ENCODE peak calls at places on chromosomes 4 and X, in seven cellular contexts. T, U, N, M, I, W and D are unnamed samples.

GRCh38 chr4:109967798-109968520 is 55.3 kb downstream of the EGF start:
- DNase-seq in N (no peak), U (no peak), M (no peak), I (no peak), W (no peak), T (no peak), D (no peak)

GRCh38 chr4:5995901-5996623 is 22.2 kb downstream of the C4orf50 start:
- DNase-seq in I (no peak), W (no peak), T (peak), U (no peak), N (no peak), M (no peak), D (no peak)

GRCh38 chr4:181258569-181258968 is 984.6 kb upstream of the TENM3 start:
- DNase-seq in U (no peak), I (no peak), N (no peak), T (no peak), W (no peak), M (no peak), D (no peak)

GRCh38 chr4:683982-684571 is 4.9 kb downstream of the SLC49A3 start:
- DNase-seq in I (no peak), M (no peak), W (peak), T (peak), U (no peak), N (no peak), D (peak)

GRCh38 chrX:66489339-66489738 is 149.5 kb downstream of the EDA2R start:
- DNase-seq in N (no peak), W (no peak), I (no peak), U (no peak), M (no peak), T (no peak), D (no peak)

GRCh38 chrX:120299928-120300327 is 11.3 kb downstream of the TMEM255A start:
- DNase-seq in U (no peak), N (no peak), T (no peak), I (no peak), W (no peak), M (no peak), D (no peak)

GRCh38 chrX:80879916-80880315 is 70.2 kb upstream of the BRWD3 start:
- DNase-seq in M (no peak), W (no peak), I (no peak), U (no peak), T (no peak), N (no peak), D (no peak)

GRCh38 chr4:17932041-17932440 is 89.5 kb downstream of the LCORL start:
- DNase-seq in I (no peak), U (no peak), N (no peak), T (no peak), M (no peak), W (no peak), D (no peak)

GRCh38 chrX:120794525-120794975 is 81.1 kb downstream of the CT47B1 start:
- DNase-seq in I (no peak), M (no peak), W (peak), U (no peak), N (no peak), T (no peak), D (no peak)

GRCh38 chrX:115330498-115331138 is 41.1 kb downstream of the LUZP4 start:
- DNase-seq in U (no peak), I (peak), M (no peak), N (no peak), W (peak), T (peak), D (peak)

GRCh38 chr4:86685401-86685800 is 91.3 kb downstream of the PTPN13 start:
- DNase-seq in T (no peak), W (peak), N (no peak), U (no peak), M (no peak), I (no peak), D (no peak)

GRCh38 chrX:12410523-12410922 is 272.2 kb downstream of the FRMPD4 start:
- DNase-seq in W (no peak), U (no peak), N (no peak), I (no peak), M (no peak), T (no peak), D (no peak)

GRCh38 chrX:54494970-54495813 is 842 bp downstream of the FGD1 start:
- DNase-seq in M (no peak), N (peak), I (no peak), W (peak), T (no peak), U (no peak), D (no peak)

GRCh38 chr4:155914782-155915181 is 11.3 kb downstream of the TDO2 start:
- DNase-seq in M (no peak), T (no peak), N (no peak), W (no peak), I (no peak), U (no peak), D (no peak)

GRCh38 chr4:150323551-150324325 is 245.5 kb downstream of the DCLK2 start:
- DNase-seq in T (no peak), M (no peak), I (no peak), N (no peak), W (peak), U (no peak), D (no peak)

GRCh38 chr4:113788888-113789287 is 27.4 kb upstream of the CAMK2D start:
- DNase-seq in T (no peak), M (no peak), W (no peak), U (no peak), N (no peak), I (peak), D (no peak)

GRCh38 chr4:12446237-12446636 is 1017.5 kb upstream of the HS3ST1 start:
- DNase-seq in M (no peak), U (no peak), T (no peak), N (no peak), W (no peak), I (no peak), D (no peak)

GRCh38 chr4:21768349-21769310 is 179.9 kb downstream of the KCNIP4 start:
- DNase-seq in T (no peak), I (no peak), W (peak), N (no peak), U (no peak), M (no peak), D (no peak)

GRCh38 chr4:654526-654845 is 19.6 kb downstream of the ATP5ME start:
- DNase-seq in U (no peak), W (no peak), N (no peak), M (no peak), I (no peak), T (no peak), D (no peak)

GRCh38 chr4:185734214-185734613 is 77.8 kb downstream of the SORBS2 start:
- DNase-seq in N (no peak), W (no peak), U (no peak), I (peak), M (no peak), T (no peak), D (no peak)

GRCh38 chrX:103629295-103630170 is 758 bp downstream of the TCEAL1 start:
- DNase-seq in U (peak), W (peak), T (peak), N (peak), M (no peak), I (no peak), D (no peak)
- TF ChIP-seq POLR2A in U (peak), W (peak), T (peak), N (no peak), M (no peak), I (peak), D (peak)

GRCh38 chrX:132483951-132484350 is 4.9 kb downstream of the MBNL3 start:
- DNase-seq in I (no peak), T (no peak), M (no peak), U (no peak), W (no peak), N (no peak), D (no peak)

GRCh38 chrX:132483523-132483922 is 5.3 kb downstream of the MBNL3 start:
- DNase-seq in T (no peak), N (no peak), U (no peak), I (no peak), W (no peak), M (no peak), D (no peak)

GRCh38 chrX:132481449-132481848 is 7.4 kb downstream of the MBNL3 start:
- DNase-seq in W (no peak), I (no peak), U (no peak), T (no peak), N (no peak), M (no peak), D (no peak)

GRCh38 chrX:132482632-132483031 is 6.2 kb downstream of the MBNL3 start:
- DNase-seq in T (no peak), N (no peak), W (no peak), M (no peak), I (no peak), U (no peak), D (no peak)

GRCh38 chrX:132480581-132481203 is 8.1 kb downstream of the MBNL3 start:
- DNase-seq in N (peak), M (no peak), I (peak), W (peak), U (no peak), T (no peak), D (no peak)
- TF ChIP-seq POLR2A in N (no peak), M (no peak), I (no peak), W (no peak), U (no peak), T (no peak), D (no peak)

GRCh38 chr4:7031526-7032449 is 11.4 kb upstream of the TADA2B start:
- DNase-seq in U (no peak), M (no peak), T (no peak), W (no peak), I (no peak), N (no peak), D (no peak)
- TF ChIP-seq POLR2A in U (no peak), M (no peak), T (no peak), W (no peak), I (no peak), N (no peak), D (no peak)

DNA sequence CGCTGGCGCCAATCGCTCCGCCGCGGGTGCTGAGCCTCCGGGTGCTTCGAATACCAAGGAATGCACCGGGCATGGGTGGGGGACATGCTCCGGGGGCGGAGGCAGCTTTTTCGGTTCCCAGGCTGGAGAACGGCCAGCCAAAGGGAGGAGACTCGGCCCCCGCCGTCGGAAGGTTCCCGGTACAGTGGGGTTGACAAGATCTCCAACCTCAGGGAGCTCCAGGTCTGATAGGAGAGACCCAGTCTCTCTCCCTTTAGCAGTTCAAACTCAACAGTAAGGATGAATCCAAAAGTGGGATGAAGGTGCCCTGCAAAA is 29.1 kb upstream of the BCORL1 start:
- DNase-seq in T (no peak), U (no peak), M (no peak), N (no peak), I (no peak), W (no peak), D (no peak)
- TF ChIP-seq POLR2A in T (no peak), U (no peak), M (no peak), N (no peak), I (no peak), W (no peak), D (no peak)